ENCODE peak calls at places on chromosomes 2 and 18, in four cellular contexts. S is tibial artery, L is fibroblast of the aortic adventitia, Q is MM.1S. A is an unnamed sample.

GRCh38 chr2:33022989-33023731 is 76.4 kb downstream of the LTBP1 start:
- DNase-seq in Q (no peak), L (peak; percentile 82), S (no peak), A (no peak)

GRCh38 chr2:155100261-155100660 is 401.8 kb downstream of the KCNJ3 start:
- DNase-seq in Q (no peak), S (no peak), L (no peak), A (no peak)

GRCh38 chr2:47592381-47592780 is 189.4 kb downstream of the MSH2 start:
- DNase-seq in S (no peak), Q (no peak), L (no peak), A (no peak)

GRCh38 chr2:71554706-71555056 is 101.3 kb downstream of the DYSF start:
- DNase-seq in L (no peak), S (no peak), Q (no peak), A (no peak)

GRCh38 chr2:76009484-76009883 is 298.8 kb upstream of the GCFC2 start:
- DNase-seq in L (no peak), Q (no peak), S (no peak), A (no peak)

GRCh38 chr2:121898483-121898882 is 143.0 kb downstream of the TSN start:
- DNase-seq in S (no peak), L (peak; percentile 42), Q (peak; percentile 34), A (no peak)

GRCh38 chr2:42931147-42931817 is 138.9 kb upstream of the HAAO start:
- DNase-seq in Q (no peak), S (no peak), L (no peak), A (no peak)

GRCh38 chr2:153287109-153287801 is 191.3 kb downstream of the RPRM start:
- DNase-seq in Q (no peak), S (no peak), L (no peak), A (no peak)

GRCh38 chr2:23900927-23901322 is 26.0 kb downstream of the ATAD2B start:
- DNase-seq in S (no peak), L (peak; percentile 92), Q (no peak), A (peak; percentile 35)

GRCh38 chr2:46298272-46298521 is 990 bp downstream of the EPAS1 start:
- DNase-seq in S (no peak), Q (no peak), L (no peak), A (no peak)

GRCh38 chr18:47754311-47755101 is 176.0 kb downstream of the SMAD2 start:
- DNase-seq in Q (peak; percentile 58), S (no peak), L (no peak), A (no peak)

GRCh38 chr2:27262379-27263286 is at the start of gene SLC30A3:
- DNase-seq in Q (peak; percentile 62), S (peak; percentile 70), L (no peak), A (peak; percentile 28)

GRCh38 chr2:45168731-45169338 is 159.6 kb upstream of the SIX2 start:
- DNase-seq in Q (peak; percentile 47), L (no peak), S (no peak), A (no peak)

GRCh38 chr2:165406053-165406628 is 63.4 kb upstream of the CSRNP3 start:
- DNase-seq in S (no peak), Q (no peak), L (no peak), A (no peak)

GRCh38 chr2:215104226-215104625 is 34.2 kb downstream of the ABCA12 start:
- DNase-seq in Q (no peak), S (no peak), L (no peak), A (no peak)

GRCh38 chr2:31404302-31404701 is 10.2 kb downstream of the XDH start:
- DNase-seq in L (peak; percentile 30), S (no peak), Q (no peak), A (no peak)

GRCh38 chr2:169118060-169118459 is 48.7 kb downstream of the DHRS9 start:
- DNase-seq in S (no peak), L (no peak), Q (no peak), A (no peak)

GRCh38 chr2:120912101-120912985 is 176.7 kb downstream of the GLI2 start:
- DNase-seq in S (peak; percentile 85), Q (no peak), L (peak; percentile 95), A (no peak)

GRCh38 chr2:31675485-31675901 is 94.8 kb upstream of the SRD5A2 start:
- DNase-seq in Q (no peak), S (no peak), L (no peak), A (no peak)

GRCh38 chr2:241309684-241310117 is 5.8 kb downstream of the HDLBP start:
- DNase-seq in L (peak; percentile 42), Q (peak; percentile 79), S (no peak), A (no peak)

GRCh38 chr18:49685231-49685942 is 123.5 kb downstream of the LIPG start:
- DNase-seq in L (peak; percentile 55), Q (no peak), S (no peak), A (no peak)

GRCh38 chr18:45304558-45304957 is 310.7 kb upstream of the SLC14A2 start:
- DNase-seq in S (no peak), L (no peak), Q (no peak), A (no peak)

GRCh38 chr18:68316636-68317035 is 398.3 kb downstream of the TMX3 start:
- DNase-seq in Q (no peak), L (peak; percentile 44), S (no peak), A (no peak)

GRCh38 chr2:219058541-219059374 is 2.0 kb downstream of the IHH start:
- DNase-seq in Q (no peak), L (peak; percentile 39), S (peak; percentile 70), A (no peak)

GRCh38 chr2:237414056-237414661 is at the start of gene COL6A3:
- DNase-seq in Q (no peak), L (peak; percentile 98), S (peak; percentile 89), A (peak; percentile 53)

GRCh38 chr2:28624436-28624797 is 127.2 kb upstream of the PPP1CB start:
- DNase-seq in S (no peak), L (no peak), Q (no peak), A (no peak)

GRCh38 chr2:239162141-239162821 is 238.5 kb downstream of the HDAC4 start:
- DNase-seq in S (peak; percentile 57), Q (no peak), L (no peak), A (no peak)

GRCh38 chr2:39730685-39731302 is 48.3 kb downstream of the THUMPD2 start:
- DNase-seq in Q (peak; percentile 30), L (no peak), S (no peak), A (no peak)

GRCh38 chr18:61662726-61663125 is 230.1 kb downstream of the RNF152 start:
- DNase-seq in Q (no peak), L (no peak), S (no peak), A (no peak)

GRCh38 chr2:144426981-144427479 is 92.9 kb downstream of the ZEB2 start:
- DNase-seq in Q (no peak), S (no peak), L (peak; percentile 63), A (no peak)

GRCh38 chr2:56519806-56520205 is 336.0 kb downstream of the CCDC85A start:
- DNase-seq in L (no peak), S (no peak), Q (no peak), A (no peak)

GRCh38 chr2:24917086-24917485 is 3.0 kb downstream of the ADCY3 start:
- DNase-seq in Q (no peak), S (peak; percentile 42), L (no peak), A (no peak)

GRCh38 chr2:217286833-217287232 is 427.0 kb upstream of the TNP1 start:
- DNase-seq in Q (no peak), L (peak; percentile 75), S (no peak), A (no peak)

GRCh38 chr2:229178117-229178516 is 93.0 kb downstream of the PID1 start:
- DNase-seq in Q (no peak), L (no peak), S (no peak), A (no peak)

GRCh38 chr18:39806519-39806918 is 2148.5 kb upstream of the PIK3C3 start:
- DNase-seq in S (no peak), L (peak; percentile 12), Q (no peak), A (no peak)
- TF ChIP-seq CTCF in S (no peak), L (no peak), Q (no peak), A (no peak)

GRCh38 chr2:199261936-199262335 is 195.8 kb downstream of the SATB2 start:
- DNase-seq in L (no peak), Q (no peak), S (no peak), A (no peak)

GRCh38 chr2:199261221-199261620 is 196.5 kb downstream of the SATB2 start:
- DNase-seq in Q (no peak), S (no peak), L (peak; percentile 95), A (no peak)

GRCh38 chr2:199258291-199258690 is 199.4 kb downstream of the SATB2 start:
- DNase-seq in Q (no peak), S (no peak), L (no peak), A (no peak)

DNA sequence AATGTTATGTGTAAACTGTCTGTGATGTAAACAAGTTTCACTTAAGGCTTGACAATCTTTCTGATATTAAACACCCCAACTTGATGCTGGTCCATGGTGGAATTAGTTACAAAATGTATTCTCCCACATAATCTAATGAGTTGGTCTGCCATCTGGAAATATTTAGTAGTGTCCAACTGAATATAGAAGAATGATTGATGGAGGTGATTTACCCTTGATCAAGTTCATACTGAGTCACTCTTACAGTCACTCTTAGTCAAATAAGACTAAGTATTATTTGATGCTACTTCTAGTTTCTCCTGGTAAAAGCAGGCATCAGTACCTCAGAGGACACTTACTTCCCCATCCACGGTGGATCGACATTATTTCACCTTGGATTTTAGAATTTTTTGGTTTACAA is 198.1 kb downstream of the SATB2 start:
- DNase-seq in S (no peak), Q (no peak), L (no peak), A (no peak)
- TF ChIP-seq CTCF in S (no peak), Q (no peak), L (no peak), A (no peak)

DNA sequence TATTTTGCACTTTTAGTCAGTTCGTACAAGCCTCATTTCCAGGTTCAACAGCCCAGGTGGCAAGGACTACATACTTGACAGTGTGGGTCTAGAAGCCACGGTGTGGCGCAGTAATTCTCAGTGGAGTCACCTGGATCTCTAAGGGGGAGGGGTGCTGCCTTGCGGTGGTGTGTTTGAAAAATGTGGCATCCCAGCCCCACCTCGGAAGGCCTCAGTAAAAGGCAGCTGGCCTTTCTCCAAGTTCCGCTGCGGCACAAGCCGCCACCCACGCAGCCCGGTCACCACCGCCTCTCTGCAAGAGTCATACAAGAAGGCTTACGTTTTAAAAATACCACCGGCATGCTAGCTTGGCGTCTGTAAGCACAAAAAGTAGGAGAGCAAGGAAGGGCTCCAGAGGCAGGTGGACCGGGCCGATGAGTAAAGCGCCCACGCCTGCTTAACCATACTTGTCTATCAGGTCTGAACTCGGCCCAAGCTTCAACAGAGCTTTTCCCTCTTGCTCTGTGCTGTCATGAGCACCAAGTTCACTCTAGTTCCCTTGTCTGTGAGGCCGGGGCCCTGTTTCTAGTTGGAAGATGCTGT is 49.5 kb downstream of the SPRED2 start:
- DNase-seq in S (peak; percentile 83), Q (peak; percentile 95), L (peak; percentile 89), A (no peak)
- TF ChIP-seq CTCF in S (no peak), Q (peak; percentile 68), L (no peak), A (no peak)

GRCh38 chr18:28176933-28177827 is at the start of gene CDH2:
- DNase-seq in L (peak; percentile 85), S (no peak), Q (peak; percentile 72), A (no peak)
- TF ChIP-seq CTCF in L (peak; percentile 19), S (no peak), Q (peak; percentile 20), A (no peak)